ENCODE peak calls at places on chromosomes 5 and 9, in six cellular contexts. V is endodermal cell, F is adrenal gland, R is esophagus squamous epithelium, I is body of pancreas, X is PC-9. S is an unnamed sample.

GRCh38 chr5:159620853-159621540 is 290.7 kb upstream of the IL12B start:
- DNase-seq in V (peak; percentile 76), F (no peak), R (no peak), I (no peak), X (peak; percentile 54), S (no peak)

GRCh38 chr9:98971168-98971914 is 27.6 kb downstream of the COL15A1 start:
- DNase-seq in V (peak; percentile 68), F (peak; percentile 76), R (no peak), I (no peak), X (no peak), S (peak; percentile 68)

GRCh38 chr9:88978034-88978433 is 13.2 kb upstream of the S1PR3 start:
- DNase-seq in V (peak; percentile 38), F (no peak), R (no peak), I (no peak), X (no peak), S (no peak)

GRCh38 chr9:121268598-121269029 is 652 bp downstream of the GSN start:
- DNase-seq in V (no peak), F (no peak), R (no peak), I (no peak), X (peak; percentile 59), S (no peak)

GRCh38 chr9:115651456-115651855 is 502.1 kb upstream of the PAPPA start:
- DNase-seq in V (no peak), F (no peak), R (no peak), I (no peak), X (no peak), S (no peak)

GRCh38 chr9:136122425-136123383 is 4.0 kb upstream of the TMEM250 start:
- DNase-seq in V (peak; percentile 92), F (peak; percentile 86), R (no peak), I (peak; percentile 79), X (no peak), S (peak; percentile 43)

GRCh38 chr5:139677404-139678282 is 29.5 kb downstream of the CXXC5 start:
- DNase-seq in V (no peak), F (peak; percentile 85), R (no peak), I (peak; percentile 78), X (no peak), S (no peak)

GRCh38 chr5:34495178-34495577 is 160.9 kb upstream of the RAI14 start:
- DNase-seq in V (no peak), F (no peak), R (no peak), I (no peak), X (no peak), S (no peak)

GRCh38 chr9:85269811-85270210 is 471.9 kb downstream of the AGTPBP1 start:
- DNase-seq in V (no peak), F (no peak), R (no peak), I (no peak), X (no peak), S (no peak)

GRCh38 chr9:83247732-83248131 is 184.8 kb upstream of the RASEF start:
- DNase-seq in V (no peak), F (no peak), R (no peak), I (no peak), X (no peak), S (no peak)

GRCh38 chr9:29001006-29001405 is 1427.7 kb upstream of the C9orf72 start:
- DNase-seq in V (no peak), F (no peak), R (no peak), I (no peak), X (no peak), S (no peak)

GRCh38 chr5:168747987-168748777 is 169.0 kb upstream of the PANK3 start:
- DNase-seq in V (peak; percentile 95), F (peak; percentile 79), R (no peak), I (no peak), X (no peak), S (peak; percentile 27)

GRCh38 chr5:71924980-71925379 is 182.3 kb upstream of the MAP1B start:
- DNase-seq in V (no peak), F (no peak), R (no peak), I (no peak), X (no peak), S (peak; percentile 39)

GRCh38 chr9:77864096-77864889 is 167.3 kb downstream of the GNAQ start:
- DNase-seq in V (no peak), F (no peak), R (no peak), I (no peak), X (no peak), S (no peak)

GRCh38 chr9:82231411-82231810 is 242.8 kb downstream of the SPATA31D1 start:
- DNase-seq in V (no peak), F (no peak), R (no peak), I (no peak), X (no peak), S (no peak)

GRCh38 chr9:98570663-98571440 is 137.9 kb downstream of the GABBR2 start:
- DNase-seq in V (peak; percentile 72), F (peak; percentile 45), R (no peak), I (no peak), X (no peak), S (no peak)

GRCh38 chr5:146368137-146368536 is 29.5 kb downstream of the POU4F3 start:
- DNase-seq in V (no peak), F (no peak), R (no peak), I (no peak), X (peak; percentile 55), S (no peak)

GRCh38 chr5:176806137-176806536 is 4.2 kb upstream of the UNC5A start:
- DNase-seq in V (peak; percentile 82), F (no peak), R (no peak), I (no peak), X (no peak), S (no peak)

GRCh38 chr9:137807721-137808703 is 69.6 kb upstream of the CACNA1B start:
- DNase-seq in V (no peak), F (no peak), R (no peak), I (no peak), X (no peak), S (no peak)

GRCh38 chr9:92141144-92142129 is 26.2 kb upstream of the SPTLC1 start:
- DNase-seq in V (peak; percentile 88), F (peak; percentile 63), R (no peak), I (no peak), X (no peak), S (no peak)
- H3K4me3 ChIP-seq in V (peak overlapping the region; percentile 67), F (no peak overlapping the region), R (peak overlapping the region; percentile 43), I (no peak overlapping the region), X (peak overlapping the region; percentile 54), S (no peak overlapping the region)

DNA sequence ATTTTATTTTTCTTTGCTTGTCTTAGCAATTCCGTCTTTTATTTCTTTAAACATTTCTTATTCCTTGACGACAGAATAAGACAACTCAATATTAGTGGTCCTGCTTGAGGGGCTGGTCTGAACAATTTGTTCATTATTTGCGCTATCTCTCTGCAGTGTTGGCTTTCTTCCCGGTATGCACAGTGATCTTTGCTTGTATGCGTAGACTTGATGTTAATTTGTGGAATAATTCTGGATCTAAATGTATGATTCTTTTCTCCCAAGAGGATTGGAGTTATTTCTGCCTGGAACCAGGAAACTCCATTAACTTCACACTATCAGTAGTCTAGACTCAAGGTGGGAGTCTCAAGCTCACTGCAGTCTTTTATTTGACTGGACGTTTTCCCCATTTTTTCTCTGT is 80.4 kb downstream of the KDM4C start:
- DNase-seq in V (no peak), F (no peak), R (no peak), I (no peak), X (no peak), S (no peak)
- H3K9me3 ChIP-seq in V (no peaks in the 10 kb centered on the region), F (no peaks in the 10 kb centered on the region), R (no peaks in the 10 kb centered on the region), I (no peaks in the 10 kb centered on the region), X (no peaks in the 10 kb centered on the region), S (no peaks in the 10 kb centered on the region)

DNA sequence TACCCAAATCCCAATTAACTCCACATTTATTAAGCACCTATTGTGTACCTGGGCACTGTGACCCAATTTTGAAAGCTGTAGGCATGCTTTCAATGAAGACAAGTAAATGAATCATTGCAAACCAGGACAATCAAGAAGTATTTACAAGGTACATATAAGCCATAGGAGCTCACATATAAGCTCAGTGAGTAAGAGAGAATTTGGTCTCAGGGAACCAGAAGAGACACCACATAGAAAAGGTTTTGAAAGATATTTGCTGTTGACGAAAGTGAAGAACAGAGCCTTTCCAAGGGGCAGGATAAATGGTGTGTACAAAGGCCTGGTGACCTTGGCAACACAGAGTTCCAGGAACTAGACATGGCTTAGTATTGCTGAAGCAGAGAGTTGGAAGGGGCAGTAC is 187.6 kb downstream of the CD180 start:
- DNase-seq in V (no peak), F (no peak), R (no peak), I (no peak), X (peak; percentile 34), S (no peak)
- H3K4me3 ChIP-seq in V (no peak overlapping the region), F (no peak overlapping the region), R (peak overlapping the region; percentile 18), I (no peak overlapping the region), X (no peak overlapping the region), S (no peak overlapping the region)

GRCh38 chr5:88190106-88190834 is 78.4 kb downstream of the TMEM161B start:
- DNase-seq in V (no peak), F (no peak), R (no peak), I (no peak), X (peak; percentile 85), S (no peak)
- H3K9me3 ChIP-seq in V (peaks cover 30% of the 10 kb centered on the region), F (peaks cover 7% of the 10 kb centered on the region), R (peaks cover 39% of the 10 kb centered on the region), I (peaks cover 28% of the 10 kb centered on the region), X (peaks cover 20% of the 10 kb centered on the region), S (peaks cover 21% of the 10 kb centered on the region)

GRCh38 chr5:161007879-161008278 is 155.9 kb upstream of the ATP10B start:
- DNase-seq in V (no peak), F (no peak), R (no peak), I (no peak), X (no peak), S (no peak)

GRCh38 chr5:161009194-161009593 is 157.2 kb upstream of the ATP10B start:
- DNase-seq in V (no peak), F (no peak), R (no peak), I (no peak), X (no peak), S (no peak)

DNA sequence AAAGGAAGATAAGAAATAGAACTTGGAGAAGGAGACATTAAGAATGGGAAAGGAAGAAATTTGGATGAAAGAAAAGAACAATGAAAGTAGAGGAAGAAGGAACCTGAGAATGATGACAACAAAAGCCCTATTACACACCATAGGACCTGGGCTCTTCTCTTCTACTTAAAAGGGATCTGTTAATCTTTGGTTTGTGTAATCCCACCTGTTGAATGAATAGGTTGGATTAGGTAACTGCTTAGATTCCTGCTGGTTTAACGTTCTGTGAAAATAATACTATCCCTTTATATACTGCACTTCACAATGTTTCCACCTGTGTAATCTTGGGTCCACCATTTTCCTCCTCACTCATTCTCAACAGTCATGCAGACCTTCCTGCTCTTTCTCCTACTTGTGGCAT is 157.8 kb upstream of the ATP10B start:
- DNase-seq in V (no peak), F (no peak), R (no peak), I (no peak), X (no peak), S (no peak)
- H3K4me3 ChIP-seq in V (no peak overlapping the region), F (no peak overlapping the region), R (no peak overlapping the region), I (no peak overlapping the region), X (no peak overlapping the region), S (no peak overlapping the region)

DNA sequence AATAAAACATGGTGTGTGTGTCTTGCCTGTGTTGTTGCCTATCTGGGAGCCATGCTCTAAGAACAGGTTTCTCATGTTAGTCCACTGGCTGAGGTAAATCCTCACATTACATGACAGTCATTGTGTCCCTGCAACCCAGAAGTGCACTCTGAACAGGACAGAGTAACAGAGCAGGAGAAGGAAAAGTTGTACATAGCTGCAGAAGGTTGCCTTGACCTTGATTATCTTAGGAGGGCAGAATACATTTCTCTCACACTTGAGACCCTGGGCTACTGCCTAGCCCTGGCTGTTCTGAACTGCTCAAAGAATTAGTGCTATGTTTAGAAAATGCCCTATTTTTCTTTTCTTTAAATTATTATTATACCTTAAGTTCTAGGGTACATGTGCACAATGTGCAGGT is 16.9 kb downstream of the ZNF189 start:
- DNase-seq in V (no peak), F (no peak), R (no peak), I (no peak), X (no peak), S (no peak)
- H3K9me3 ChIP-seq in V (peaks cover 29% of the 10 kb centered on the region), F (no peaks in the 10 kb centered on the region), R (peaks cover 65% of the 10 kb centered on the region), I (peaks cover 5% of the 10 kb centered on the region), X (peaks cover 15% of the 10 kb centered on the region), S (peaks cover 17% of the 10 kb centered on the region)

S was measured in MG63.